ENCODE peak calls at places on chromosomes 12 and 14, in nine cellular contexts. One of them, this sample, is unnamed.

GRCh38 chr14:81474156-81474492 is 59.5 kb downstream of the SEL1L start:
- DNase-seq in OCI-LY7: peak
- DNase-seq in GM12864: peak
- DNase-seq in BJ: no peak
- DNase-seq in IMR-90: no peak
- DNase-seq in dorsolateral prefrontal cortex: no peak
- DNase-seq in WTC11: no peak
- DNase-seq in lower lobe of right lung: no peak
- DNase-seq in mesothelial cell of epicardium: no peak
- DNase-seq in this sample: peak

GRCh38 chr12:127263621-127264020 is 1003.3 kb upstream of the TMEM132C start:
- DNase-seq in OCI-LY7: no peak
- DNase-seq in GM12864: no peak
- DNase-seq in BJ: no peak
- DNase-seq in IMR-90: no peak
- DNase-seq in dorsolateral prefrontal cortex: no peak
- DNase-seq in WTC11: no peak
- DNase-seq in lower lobe of right lung: no peak
- DNase-seq in mesothelial cell of epicardium: no peak
- DNase-seq in this sample: no peak

GRCh38 chr12:24778486-24779304 is 170.2 kb downstream of the BCAT1 start:
- DNase-seq in OCI-LY7: peak
- DNase-seq in GM12864: peak
- DNase-seq in BJ: no peak
- DNase-seq in IMR-90: peak
- DNase-seq in dorsolateral prefrontal cortex: no peak
- DNase-seq in WTC11: no peak
- DNase-seq in lower lobe of right lung: no peak
- DNase-seq in mesothelial cell of epicardium: no peak
- DNase-seq in this sample: peak

GRCh38 chr12:45425426-45425825 is 209.5 kb downstream of the ANO6 start:
- DNase-seq in OCI-LY7: no peak
- DNase-seq in GM12864: no peak
- DNase-seq in BJ: peak
- DNase-seq in IMR-90: peak
- DNase-seq in dorsolateral prefrontal cortex: no peak
- DNase-seq in WTC11: no peak
- DNase-seq in lower lobe of right lung: no peak
- DNase-seq in mesothelial cell of epicardium: no peak
- DNase-seq in this sample: no peak

GRCh38 chr12:91072931-91073330 is 15.1 kb upstream of the KERA start:
- DNase-seq in OCI-LY7: no peak
- DNase-seq in GM12864: no peak
- DNase-seq in BJ: no peak
- DNase-seq in IMR-90: no peak
- DNase-seq in dorsolateral prefrontal cortex: no peak
- DNase-seq in WTC11: no peak
- DNase-seq in lower lobe of right lung: no peak
- DNase-seq in mesothelial cell of epicardium: no peak
- DNase-seq in this sample: no peak

GRCh38 chr12:93152617-93153016 is 223.5 kb upstream of the EEA1 start:
- DNase-seq in OCI-LY7: no peak
- DNase-seq in GM12864: no peak
- DNase-seq in BJ: no peak
- DNase-seq in IMR-90: no peak
- DNase-seq in dorsolateral prefrontal cortex: no peak
- DNase-seq in WTC11: no peak
- DNase-seq in lower lobe of right lung: no peak
- DNase-seq in mesothelial cell of epicardium: no peak
- DNase-seq in this sample: no peak

GRCh38 chr12:39620664-39621658 is 1.4 kb upstream of the ABCD2 start:
- DNase-seq in OCI-LY7: peak
- DNase-seq in GM12864: peak
- DNase-seq in BJ: no peak
- DNase-seq in IMR-90: no peak
- DNase-seq in dorsolateral prefrontal cortex: no peak
- DNase-seq in WTC11: no peak
- DNase-seq in lower lobe of right lung: no peak
- DNase-seq in mesothelial cell of epicardium: no peak
- DNase-seq in this sample: peak

GRCh38 chr14:94390372-94391086 is 2.1 kb upstream of the SERPINA1 start:
- DNase-seq in OCI-LY7: no peak
- DNase-seq in GM12864: no peak
- DNase-seq in BJ: no peak
- DNase-seq in IMR-90: no peak
- DNase-seq in dorsolateral prefrontal cortex: peak
- DNase-seq in WTC11: no peak
- DNase-seq in lower lobe of right lung: peak
- DNase-seq in mesothelial cell of epicardium: no peak
- DNase-seq in this sample: no peak

GRCh38 chr14:69004731-69005431 is 25.8 kb upstream of the ACTN1 start:
- DNase-seq in OCI-LY7: no peak
- DNase-seq in GM12864: no peak
- DNase-seq in BJ: no peak
- DNase-seq in IMR-90: peak
- DNase-seq in dorsolateral prefrontal cortex: no peak
- DNase-seq in WTC11: no peak
- DNase-seq in lower lobe of right lung: no peak
- DNase-seq in mesothelial cell of epicardium: no peak
- DNase-seq in this sample: no peak

GRCh38 chr14:87934185-87934584 is 58.8 kb downstream of the GALC start:
- DNase-seq in OCI-LY7: no peak
- DNase-seq in GM12864: no peak
- DNase-seq in BJ: no peak
- DNase-seq in IMR-90: peak
- DNase-seq in dorsolateral prefrontal cortex: no peak
- DNase-seq in WTC11: no peak
- DNase-seq in lower lobe of right lung: no peak
- DNase-seq in mesothelial cell of epicardium: no peak
- DNase-seq in this sample: no peak
- TF ChIP-seq CTCF in OCI-LY7: peak
- TF ChIP-seq CTCF in GM12864: peak
- TF ChIP-seq CTCF in BJ: no peak
- TF ChIP-seq CTCF in IMR-90: no peak
- TF ChIP-seq CTCF in dorsolateral prefrontal cortex: no peak
- TF ChIP-seq CTCF in WTC11: no peak
- TF ChIP-seq CTCF in lower lobe of right lung: no peak
- TF ChIP-seq CTCF in mesothelial cell of epicardium: no peak
- TF ChIP-seq CTCF in this sample: peak

GRCh38 chr14:105398726-105399440 is 545 bp downstream of the TEX22 start:
- DNase-seq in OCI-LY7: peak
- DNase-seq in GM12864: no peak
- DNase-seq in BJ: no peak
- DNase-seq in IMR-90: peak
- DNase-seq in dorsolateral prefrontal cortex: no peak
- DNase-seq in WTC11: no peak
- DNase-seq in lower lobe of right lung: no peak
- DNase-seq in mesothelial cell of epicardium: no peak
- DNase-seq in this sample: no peak

GRCh38 chr14:105397350-105397931 is 897 bp upstream of the TEX22 start:
- DNase-seq in OCI-LY7: no peak
- DNase-seq in GM12864: no peak
- DNase-seq in BJ: no peak
- DNase-seq in IMR-90: no peak
- DNase-seq in dorsolateral prefrontal cortex: no peak
- DNase-seq in WTC11: no peak
- DNase-seq in lower lobe of right lung: no peak
- DNase-seq in mesothelial cell of epicardium: no peak
- DNase-seq in this sample: no peak

GRCh38 chr14:105400016-105400415 is 1.7 kb downstream of the TEX22 start:
- DNase-seq in OCI-LY7: no peak
- DNase-seq in GM12864: no peak
- DNase-seq in BJ: no peak
- DNase-seq in IMR-90: no peak
- DNase-seq in dorsolateral prefrontal cortex: no peak
- DNase-seq in WTC11: no peak
- DNase-seq in lower lobe of right lung: no peak
- DNase-seq in mesothelial cell of epicardium: no peak
- DNase-seq in this sample: no peak

GRCh38 chr14:105399441-105399775 is 1.1 kb downstream of the TEX22 start:
- DNase-seq in OCI-LY7: no peak
- DNase-seq in GM12864: no peak
- DNase-seq in BJ: no peak
- DNase-seq in IMR-90: no peak
- DNase-seq in dorsolateral prefrontal cortex: no peak
- DNase-seq in WTC11: no peak
- DNase-seq in lower lobe of right lung: no peak
- DNase-seq in mesothelial cell of epicardium: no peak
- DNase-seq in this sample: no peak

DNA sequence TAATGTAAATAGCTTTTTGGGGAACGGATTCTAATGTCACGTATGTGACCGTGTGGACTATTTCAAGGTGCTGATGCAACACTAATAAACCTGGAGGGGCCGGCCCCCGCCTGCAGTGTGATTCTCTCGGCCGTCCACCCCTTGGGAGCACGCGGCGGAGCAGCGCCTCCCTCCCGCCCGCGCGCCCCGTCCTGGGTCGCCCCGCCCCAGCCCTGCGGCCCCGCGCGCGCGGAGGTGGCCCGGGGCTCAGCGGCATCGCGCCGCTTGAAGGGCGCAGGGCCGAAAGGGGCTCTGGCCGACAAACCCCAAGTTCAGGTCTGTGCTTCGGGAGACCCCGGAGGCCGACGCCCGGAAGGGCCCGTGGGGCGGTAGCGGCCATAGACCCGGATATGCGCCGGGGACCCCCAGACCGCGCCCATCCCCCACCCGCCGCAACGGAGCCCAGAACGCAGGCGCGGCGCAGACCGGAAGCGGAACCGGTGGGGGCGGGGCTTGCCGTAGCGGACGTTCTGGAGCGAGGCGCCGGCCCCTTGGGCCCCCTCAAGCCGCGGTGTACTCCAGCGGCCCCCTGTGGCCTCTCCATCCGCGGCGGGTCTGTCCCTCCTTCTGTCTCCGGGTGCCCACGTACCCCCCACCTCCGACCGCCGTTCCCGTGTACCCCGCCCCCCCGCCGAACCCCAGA is at the start of gene TEX22:
- DNase-seq in OCI-LY7: peak
- DNase-seq in GM12864: peak
- DNase-seq in BJ: peak
- DNase-seq in IMR-90: peak
- DNase-seq in dorsolateral prefrontal cortex: peak
- DNase-seq in WTC11: peak
- DNase-seq in lower lobe of right lung: peak
- DNase-seq in mesothelial cell of epicardium: peak
- DNase-seq in this sample: peak
- TF ChIP-seq CTCF in OCI-LY7: peak
- TF ChIP-seq CTCF in GM12864: peak
- TF ChIP-seq CTCF in BJ: peak
- TF ChIP-seq CTCF in IMR-90: peak
- TF ChIP-seq CTCF in dorsolateral prefrontal cortex: peak
- TF ChIP-seq CTCF in WTC11: no peak
- TF ChIP-seq CTCF in lower lobe of right lung: peak
- TF ChIP-seq CTCF in mesothelial cell of epicardium: no peak
- TF ChIP-seq CTCF in this sample: peak

DNA sequence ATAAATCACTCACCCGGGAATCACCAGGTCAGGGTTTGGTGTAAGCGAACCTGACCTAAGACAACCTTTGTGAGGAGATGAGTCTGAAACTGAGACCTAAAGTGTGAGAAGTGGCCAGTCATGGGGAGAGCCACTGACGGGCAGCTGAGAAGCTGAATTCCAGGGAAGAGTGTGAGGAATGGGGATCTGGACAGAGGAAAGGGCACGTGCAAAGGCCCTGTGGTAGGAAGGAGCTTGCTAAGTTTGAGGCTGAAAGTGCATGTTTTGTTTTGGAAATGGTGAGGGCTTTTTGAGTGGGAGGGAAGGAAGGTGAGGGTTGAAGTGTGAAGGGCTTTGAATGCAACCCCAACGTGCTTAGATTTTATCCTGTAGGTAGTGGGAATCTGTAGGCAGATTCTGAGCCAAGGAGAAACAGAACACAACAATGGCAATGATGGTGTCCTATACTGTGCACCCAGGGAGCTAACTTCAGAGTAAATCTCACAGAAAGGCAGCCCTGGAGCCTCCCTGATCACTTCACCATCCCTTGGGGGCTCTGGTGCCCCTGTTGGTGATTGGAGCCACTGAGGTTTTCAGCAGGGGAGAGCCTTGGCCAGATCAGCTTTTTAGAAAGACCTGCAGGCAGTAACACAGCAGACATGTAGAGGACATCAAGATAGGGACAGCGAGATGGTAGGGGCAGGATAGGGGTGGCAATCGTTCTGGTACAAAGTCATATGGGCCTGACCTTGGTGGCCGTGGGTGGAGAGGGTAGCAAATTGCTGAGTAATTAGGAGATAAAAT is 37.5 kb upstream of the CHGA start:
- DNase-seq in OCI-LY7: no peak
- DNase-seq in GM12864: no peak
- DNase-seq in BJ: no peak
- DNase-seq in IMR-90: no peak
- DNase-seq in dorsolateral prefrontal cortex: no peak
- DNase-seq in WTC11: no peak
- DNase-seq in lower lobe of right lung: no peak
- DNase-seq in mesothelial cell of epicardium: no peak
- DNase-seq in this sample: no peak
- TF ChIP-seq CTCF in OCI-LY7: no peak
- TF ChIP-seq CTCF in GM12864: no peak
- TF ChIP-seq CTCF in BJ: no peak
- TF ChIP-seq CTCF in IMR-90: no peak
- TF ChIP-seq CTCF in dorsolateral prefrontal cortex: no peak
- TF ChIP-seq CTCF in WTC11: no peak
- TF ChIP-seq CTCF in lower lobe of right lung: no peak
- TF ChIP-seq CTCF in mesothelial cell of epicardium: no peak
- TF ChIP-seq CTCF in this sample: no peak

GRCh38 chr14:29757188-29757680 is 170.4 kb downstream of the PRKD1 start:
- DNase-seq in OCI-LY7: no peak
- DNase-seq in GM12864: no peak
- DNase-seq in BJ: no peak
- DNase-seq in IMR-90: no peak
- DNase-seq in dorsolateral prefrontal cortex: no peak
- DNase-seq in WTC11: no peak
- DNase-seq in lower lobe of right lung: no peak
- DNase-seq in mesothelial cell of epicardium: no peak
- DNase-seq in this sample: no peak
- TF ChIP-seq CTCF in OCI-LY7: no peak
- TF ChIP-seq CTCF in GM12864: no peak
- TF ChIP-seq CTCF in BJ: no peak
- TF ChIP-seq CTCF in IMR-90: no peak
- TF ChIP-seq CTCF in dorsolateral prefrontal cortex: no peak
- TF ChIP-seq CTCF in WTC11: no peak
- TF ChIP-seq CTCF in lower lobe of right lung: no peak
- TF ChIP-seq CTCF in mesothelial cell of epicardium: no peak
- TF ChIP-seq CTCF in this sample: no peak

GRCh38 chr14:77208266-77208978 is 26.8 kb downstream of the TMEM63C start:
- DNase-seq in OCI-LY7: peak
- DNase-seq in GM12864: no peak
- DNase-seq in BJ: no peak
- DNase-seq in IMR-90: peak
- DNase-seq in dorsolateral prefrontal cortex: peak
- DNase-seq in WTC11: peak
- DNase-seq in lower lobe of right lung: peak
- DNase-seq in mesothelial cell of epicardium: peak
- DNase-seq in this sample: peak
- TF ChIP-seq CTCF in OCI-LY7: no peak
- TF ChIP-seq CTCF in GM12864: no peak
- TF ChIP-seq CTCF in BJ: no peak
- TF ChIP-seq CTCF in IMR-90: no peak
- TF ChIP-seq CTCF in dorsolateral prefrontal cortex: no peak
- TF ChIP-seq CTCF in WTC11: no peak
- TF ChIP-seq CTCF in lower lobe of right lung: no peak
- TF ChIP-seq CTCF in mesothelial cell of epicardium: no peak
- TF ChIP-seq CTCF in this sample: no peak